ENCODE peak calls at places on chromosomes 11 and 22, in six cellular contexts. One of them, this sample, is unnamed.

GRCh38 chr11:125923012-125923579 is 18.8 kb downstream of the DDX25 start:
- DNase-seq in K562: peak
- DNase-seq in GM12878: peak
- DNase-seq in GM12891: peak
- DNase-seq in HepG2: peak
- DNase-seq in H1: peak
- DNase-seq in this sample: peak

GRCh38 chr11:108960498-108960897 is 295.6 kb downstream of the DDX10 start:
- DNase-seq in K562: no peak
- DNase-seq in GM12878: no peak
- DNase-seq in GM12891: no peak
- DNase-seq in HepG2: no peak
- DNase-seq in H1: no peak
- DNase-seq in this sample: no peak

GRCh38 chr11:86606849-86607481 is 65.5 kb downstream of the ME3 start:
- DNase-seq in K562: no peak
- DNase-seq in GM12878: no peak
- DNase-seq in GM12891: no peak
- DNase-seq in HepG2: no peak
- DNase-seq in H1: no peak
- DNase-seq in this sample: no peak

GRCh38 chr11:121152764-121153163 is 51.7 kb downstream of the TECTA start:
- DNase-seq in K562: no peak
- DNase-seq in GM12878: no peak
- DNase-seq in GM12891: no peak
- DNase-seq in HepG2: no peak
- DNase-seq in H1: no peak
- DNase-seq in this sample: no peak

GRCh38 chr11:96036863-96037262 is 113.0 kb upstream of the MTMR2 start:
- DNase-seq in K562: no peak
- DNase-seq in GM12878: no peak
- DNase-seq in GM12891: no peak
- DNase-seq in HepG2: no peak
- DNase-seq in H1: no peak
- DNase-seq in this sample: no peak

GRCh38 chr22:43305806-43306205 is 37.4 kb downstream of the SCUBE1 start:
- DNase-seq in K562: no peak
- DNase-seq in GM12878: no peak
- DNase-seq in GM12891: no peak
- DNase-seq in HepG2: no peak
- DNase-seq in H1: no peak
- DNase-seq in this sample: no peak

GRCh38 chr11:35688023-35688422 is 25.4 kb downstream of the TRIM44 start:
- DNase-seq in K562: no peak
- DNase-seq in GM12878: no peak
- DNase-seq in GM12891: no peak
- DNase-seq in HepG2: no peak
- DNase-seq in H1: no peak
- DNase-seq in this sample: no peak

GRCh38 chr22:25148149-25148691 is 51.4 kb upstream of the CRYBB3 start:
- DNase-seq in K562: no peak
- DNase-seq in GM12878: no peak
- DNase-seq in GM12891: no peak
- DNase-seq in HepG2: no peak
- DNase-seq in H1: no peak
- DNase-seq in this sample: no peak

GRCh38 chr11:76690736-76691135 is 20.2 kb upstream of the LRRC32 start:
- DNase-seq in K562: no peak
- DNase-seq in GM12878: no peak
- DNase-seq in GM12891: no peak
- DNase-seq in HepG2: no peak
- DNase-seq in H1: no peak
- DNase-seq in this sample: no peak

GRCh38 chr11:2987881-2988280 is 4.2 kb downstream of the NAP1L4 start:
- DNase-seq in K562: no peak
- DNase-seq in GM12878: no peak
- DNase-seq in GM12891: no peak
- DNase-seq in HepG2: no peak
- DNase-seq in H1: no peak
- DNase-seq in this sample: no peak

DNA sequence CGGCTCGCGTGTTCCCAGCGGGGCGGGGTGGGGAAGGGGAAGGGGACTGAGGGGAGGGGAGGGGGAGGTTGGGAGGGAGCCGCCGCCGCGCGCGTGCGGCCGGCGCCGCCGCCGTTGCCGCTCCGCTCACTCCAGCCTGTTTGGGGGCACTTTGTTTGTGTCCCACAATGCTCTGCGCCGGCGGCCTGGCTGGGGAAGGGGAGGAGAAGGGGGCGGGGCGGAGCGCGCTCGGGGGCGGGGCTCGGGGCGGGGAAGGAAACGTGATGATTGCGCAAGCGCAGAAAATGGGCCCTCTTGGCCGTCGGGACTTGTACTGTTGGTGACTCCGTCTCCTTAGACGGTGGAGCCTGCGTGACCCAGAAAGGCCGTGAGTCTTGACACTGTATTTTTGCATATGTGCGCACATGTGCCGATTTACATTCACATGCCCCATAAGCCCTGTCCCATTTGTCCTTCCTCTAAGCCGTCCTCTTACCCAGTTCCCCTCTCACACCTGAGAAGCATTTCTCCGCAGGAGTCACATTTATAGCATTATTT is at the start of gene ZBTB44:
- DNase-seq in K562: no peak
- DNase-seq in GM12878: peak
- DNase-seq in GM12891: peak
- DNase-seq in HepG2: peak
- DNase-seq in H1: no peak
- DNase-seq in this sample: peak
- TF ChIP-seq POLR2A in K562: peak
- TF ChIP-seq POLR2A in GM12878: peak
- TF ChIP-seq POLR2A in GM12891: peak
- TF ChIP-seq POLR2A in HepG2: peak
- TF ChIP-seq POLR2A in H1: peak
- TF ChIP-seq POLR2A in this sample: no peak

DNA sequence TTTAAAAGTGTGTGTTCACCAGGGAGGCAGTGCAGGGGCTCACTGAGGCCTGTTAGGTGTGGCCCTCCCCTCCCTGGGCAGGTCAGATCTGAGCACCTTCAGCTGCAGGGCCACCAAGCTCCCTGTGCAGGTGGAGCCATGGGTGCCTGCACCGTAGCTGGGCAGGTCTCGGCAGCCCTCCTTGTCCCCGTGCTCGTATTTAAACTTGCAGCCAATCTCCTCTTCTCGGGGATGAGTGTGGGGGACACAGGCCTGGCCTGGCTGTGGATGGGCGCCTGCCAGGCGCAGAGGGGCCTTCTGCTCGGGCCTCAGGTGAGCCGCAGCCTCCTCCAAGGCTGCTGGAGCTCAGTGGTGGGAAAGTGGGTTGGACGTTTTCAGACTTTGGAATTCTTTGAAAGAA is 19.1 kb downstream of the PHRF1 start:
- DNase-seq in K562: no peak
- DNase-seq in GM12878: no peak
- DNase-seq in GM12891: no peak
- DNase-seq in HepG2: no peak
- DNase-seq in H1: no peak
- DNase-seq in this sample: no peak
- TF ChIP-seq TAF1 in K562: no peak
- TF ChIP-seq TAF1 in GM12878: no peak
- TF ChIP-seq TAF1 in GM12891: no peak
- TF ChIP-seq TAF1 in HepG2: no peak
- TF ChIP-seq TAF1 in H1: no peak
- TF ChIP-seq TAF1 in this sample: no peak

DNA sequence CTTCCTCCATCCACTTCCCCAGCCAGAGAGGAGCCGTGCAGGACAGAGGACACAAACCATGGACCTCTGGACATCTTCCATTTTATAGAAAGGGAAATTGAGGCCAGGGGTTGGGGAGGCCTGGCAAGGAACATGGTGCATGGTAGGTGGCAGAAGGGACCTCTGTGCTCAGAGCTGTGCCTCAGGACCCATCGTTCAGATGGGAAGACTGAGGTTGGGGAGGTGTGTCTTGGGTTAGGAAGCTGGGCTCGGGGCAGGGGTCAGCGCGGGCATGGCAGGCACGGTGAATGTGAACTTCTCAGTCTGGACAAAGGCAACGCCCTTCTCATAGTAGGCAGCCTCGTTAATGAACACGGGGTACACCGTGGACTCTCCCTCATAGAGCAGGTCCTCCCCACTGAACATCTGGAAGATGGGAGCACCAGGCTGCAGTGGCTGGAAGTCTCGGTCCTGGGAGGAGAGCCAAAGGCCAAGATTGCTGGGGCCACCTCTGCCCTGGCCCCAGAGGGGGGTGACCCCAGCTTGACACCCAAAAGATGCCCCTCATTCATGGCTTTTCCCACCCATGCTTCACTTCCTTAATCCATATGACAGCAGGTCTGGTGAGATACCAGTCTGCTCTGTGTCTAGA is 3.0 kb upstream of the TBX10 start:
- DNase-seq in K562: no peak
- DNase-seq in GM12878: no peak
- DNase-seq in GM12891: no peak
- DNase-seq in HepG2: no peak
- DNase-seq in H1: no peak
- DNase-seq in this sample: no peak
- TF ChIP-seq POLR2AphosphoS5 in K562: no peak
- TF ChIP-seq POLR2AphosphoS5 in GM12878: no peak
- TF ChIP-seq POLR2AphosphoS5 in GM12891: no peak
- TF ChIP-seq POLR2AphosphoS5 in HepG2: no peak
- TF ChIP-seq POLR2AphosphoS5 in H1: no peak
- TF ChIP-seq POLR2AphosphoS5 in this sample: no peak

GRCh38 chr22:45597460-45598192 is 74.0 kb upstream of the ATXN10 start:
- DNase-seq in K562: no peak
- DNase-seq in GM12878: no peak
- DNase-seq in GM12891: no peak
- DNase-seq in HepG2: peak
- DNase-seq in H1: no peak
- DNase-seq in this sample: no peak
- TF ChIP-seq POLR2A in K562: no peak
- TF ChIP-seq POLR2A in GM12878: no peak
- TF ChIP-seq POLR2A in GM12891: no peak
- TF ChIP-seq POLR2A in HepG2: no peak
- TF ChIP-seq POLR2A in H1: no peak
- TF ChIP-seq POLR2A in this sample: no peak

DNA sequence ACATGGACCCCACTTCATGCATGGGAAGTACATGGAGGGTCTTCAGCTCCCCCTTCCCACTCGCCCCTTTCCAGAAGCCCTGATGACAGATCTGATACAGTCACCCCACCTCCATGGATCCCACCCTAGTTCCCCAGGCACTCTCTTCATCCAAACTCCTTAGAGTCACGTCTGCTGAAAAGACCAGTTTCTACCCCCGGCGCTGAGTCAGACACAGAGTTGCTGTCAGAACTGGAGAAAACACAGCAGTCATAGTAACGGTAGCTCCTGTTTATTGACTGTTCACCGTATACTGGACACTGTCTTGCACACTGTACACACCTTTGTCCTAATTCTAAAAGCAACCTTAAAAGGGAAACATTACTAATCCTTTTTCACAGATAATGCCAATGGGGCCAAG is 29.1 kb downstream of the DRD2 start:
- DNase-seq in K562: no peak
- DNase-seq in GM12878: no peak
- DNase-seq in GM12891: no peak
- DNase-seq in HepG2: no peak
- DNase-seq in H1: no peak
- DNase-seq in this sample: no peak
- TF ChIP-seq TAF1 in K562: no peak
- TF ChIP-seq TAF1 in GM12878: no peak
- TF ChIP-seq TAF1 in GM12891: no peak
- TF ChIP-seq TAF1 in HepG2: no peak
- TF ChIP-seq TAF1 in H1: no peak
- TF ChIP-seq TAF1 in this sample: no peak

DNA sequence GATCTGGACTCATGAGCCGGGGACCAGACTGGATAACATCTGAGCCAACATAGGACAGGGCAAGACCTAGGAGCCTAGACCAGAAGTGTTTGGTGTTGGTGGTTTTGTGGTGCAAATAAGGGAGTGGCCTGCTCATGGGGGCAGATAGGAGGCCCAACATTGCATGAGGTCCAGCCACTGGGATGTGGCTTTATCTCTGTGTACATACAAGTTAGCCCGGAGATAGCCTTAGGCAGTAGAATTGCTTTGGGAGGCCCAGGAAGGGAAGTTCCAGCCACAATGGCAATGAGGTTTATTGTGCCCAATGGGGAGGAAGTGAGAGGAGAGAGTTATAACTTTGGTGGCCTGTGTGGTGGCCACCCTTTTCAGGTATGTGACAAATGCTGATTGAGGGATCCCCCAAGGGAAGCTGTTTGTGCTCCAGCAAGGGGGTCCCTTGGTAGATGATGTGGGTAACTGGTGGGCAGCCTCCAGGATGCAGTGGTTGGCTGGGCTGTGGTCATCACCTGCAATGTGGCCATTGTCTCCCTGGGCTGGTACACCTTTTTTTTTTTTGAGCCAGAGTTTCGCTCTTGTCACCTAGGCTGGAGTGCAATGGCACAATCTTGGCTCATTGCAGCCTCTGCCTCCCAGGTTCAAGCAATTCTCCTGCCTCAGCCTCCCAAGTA is 6.4 kb downstream of the LMO2 start:
- DNase-seq in K562: peak
- DNase-seq in GM12878: no peak
- DNase-seq in GM12891: no peak
- DNase-seq in HepG2: no peak
- DNase-seq in H1: no peak
- DNase-seq in this sample: no peak
- TF ChIP-seq POLR2AphosphoS5 in K562: peak
- TF ChIP-seq POLR2AphosphoS5 in GM12878: no peak
- TF ChIP-seq POLR2AphosphoS5 in GM12891: no peak
- TF ChIP-seq POLR2AphosphoS5 in HepG2: no peak
- TF ChIP-seq POLR2AphosphoS5 in H1: no peak
- TF ChIP-seq POLR2AphosphoS5 in this sample: no peak

GRCh38 chr11:17207317-17208256 is at the start of gene PIK3C2A:
- DNase-seq in K562: peak
- DNase-seq in GM12878: peak
- DNase-seq in GM12891: peak
- DNase-seq in HepG2: peak
- DNase-seq in H1: peak
- DNase-seq in this sample: peak
- TF ChIP-seq POLR2A in K562: peak
- TF ChIP-seq POLR2A in GM12878: peak
- TF ChIP-seq POLR2A in GM12891: peak
- TF ChIP-seq POLR2A in HepG2: peak
- TF ChIP-seq POLR2A in H1: peak
- TF ChIP-seq POLR2A in this sample: peak

This sample was measured in GM12892.